ENCODE peak calls at places on chromosomes 16 and 17, in seven cellular contexts. Z, S, C, D, R, M and N are unnamed samples.

GRCh38 chr17:83073389-83074063 is 5.9 kb upstream of the METRNL start:
- DNase-seq in Z (peak; percentile 54), S (no peak), C (no peak), D (peak; percentile 91), R (no peak), M (no peak), N (no peak)

GRCh38 chr17:48198950-48199541 is 91.5 kb downstream of the SNX11 start:
- DNase-seq in Z (no peak), S (no peak), C (no peak), D (no peak), R (no peak), M (no peak), N (peak; percentile 46)

GRCh38 chr17:41308251-41308917 is 725 bp downstream of the KRTAP16-1 start:
- DNase-seq in Z (no peak), S (no peak), C (no peak), D (no peak), R (peak; percentile 40), M (no peak), N (no peak)

GRCh38 chr17:11293480-11293879 is 52.5 kb downstream of the SHISA6 start:
- DNase-seq in Z (no peak), S (peak; percentile 20), C (no peak), D (no peak), R (no peak), M (no peak), N (no peak)

GRCh38 chr16:79463839-79464238 is 136.7 kb downstream of the MAF start:
- DNase-seq in Z (no peak), S (no peak), C (no peak), D (no peak), R (no peak), M (no peak), N (no peak)

GRCh38 chr16:1713933-1714332 is 7.9 kb downstream of the MAPK8IP3 start:
- DNase-seq in Z (no peak), S (no peak), C (no peak), D (no peak), R (peak; percentile 39), M (no peak), N (no peak)

GRCh38 chr17:83173997-83174858 is 94.8 kb downstream of the METRNL start:
- DNase-seq in Z (no peak), S (peak; percentile 36), C (no peak), D (no peak), R (no peak), M (peak; percentile 90), N (peak; percentile 95)

GRCh38 chr16:66927918-66928649 is 2.7 kb upstream of the RRAD start:
- DNase-seq in Z (no peak), S (no peak), C (no peak), D (no peak), R (no peak), M (no peak), N (no peak)

GRCh38 chr16:11085025-11085485 is 140.7 kb downstream of the CLEC16A start:
- DNase-seq in Z (no peak), S (no peak), C (peak; percentile 67), D (no peak), R (no peak), M (no peak), N (no peak)

GRCh38 chr17:8304181-8304910 is 5.7 kb upstream of the ARHGEF15 start:
- DNase-seq in Z (no peak), S (no peak), C (no peak), D (peak; percentile 48), R (no peak), M (peak; percentile 51), N (no peak)

GRCh38 chr16:73298562-73298961 is 250.6 kb upstream of the ZFHX3 start:
- DNase-seq in Z (no peak), S (no peak), C (no peak), D (no peak), R (no peak), M (peak; percentile 9), N (no peak)

GRCh38 chr17:38541281-38541680 is 64.5 kb downstream of the SRCIN1 start:
- DNase-seq in Z (no peak), S (no peak), C (no peak), D (no peak), R (no peak), M (no peak), N (no peak)

GRCh38 chr16:28205974-28206373 is 5.8 kb downstream of the XPO6 start:
- DNase-seq in Z (no peak), S (no peak), C (no peak), D (no peak), R (no peak), M (no peak), N (no peak)

GRCh38 chr17:55237268-55237667 is 27.5 kb upstream of the HLF start:
- DNase-seq in Z (no peak), S (no peak), C (no peak), D (no peak), R (no peak), M (no peak), N (no peak)

GRCh38 chr17:83076930-83077329 is 2.5 kb upstream of the METRNL start:
- DNase-seq in Z (no peak), S (no peak), C (peak; percentile 71), D (no peak), R (no peak), M (no peak), N (no peak)

DNA sequence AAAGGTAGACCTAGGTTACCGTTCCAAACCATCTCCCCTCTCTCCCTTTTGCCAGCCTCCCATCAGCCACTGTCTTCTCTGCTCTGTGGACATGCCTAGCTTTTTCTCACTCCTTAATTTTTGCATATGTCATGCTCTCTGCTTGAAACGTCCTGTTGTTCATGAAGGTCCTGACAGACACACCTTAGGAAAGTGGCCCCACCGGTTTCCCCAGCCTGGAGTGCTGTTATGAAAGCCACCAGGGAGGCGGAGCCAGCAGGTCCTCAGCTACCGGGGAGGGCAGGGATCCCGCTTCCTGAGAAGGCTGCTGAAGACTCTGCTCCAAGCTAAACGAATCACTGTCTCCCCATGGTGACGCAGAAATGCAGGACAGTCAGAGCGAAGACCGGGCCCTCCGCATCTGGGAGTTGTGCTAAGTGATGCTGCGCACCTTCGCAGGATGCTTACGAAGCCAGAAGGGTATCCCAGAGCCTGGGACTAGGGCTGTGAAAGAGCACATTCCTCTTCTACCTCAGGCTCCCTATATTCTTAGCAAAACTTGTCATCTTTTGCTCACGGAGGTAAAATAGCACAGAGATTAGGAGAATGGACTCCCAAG is 2.3 kb upstream of the SLC16A11 start:
- DNase-seq in Z (peak; percentile 71), S (peak; percentile 72), C (no peak), D (no peak), R (no peak), M (peak; percentile 54), N (peak; percentile 91)
- TF ChIP-seq JUND in Z (no peak), S (no peak), C (no peak), D (no peak), R (no peak), M (no peak), N (no peak)

DNA sequence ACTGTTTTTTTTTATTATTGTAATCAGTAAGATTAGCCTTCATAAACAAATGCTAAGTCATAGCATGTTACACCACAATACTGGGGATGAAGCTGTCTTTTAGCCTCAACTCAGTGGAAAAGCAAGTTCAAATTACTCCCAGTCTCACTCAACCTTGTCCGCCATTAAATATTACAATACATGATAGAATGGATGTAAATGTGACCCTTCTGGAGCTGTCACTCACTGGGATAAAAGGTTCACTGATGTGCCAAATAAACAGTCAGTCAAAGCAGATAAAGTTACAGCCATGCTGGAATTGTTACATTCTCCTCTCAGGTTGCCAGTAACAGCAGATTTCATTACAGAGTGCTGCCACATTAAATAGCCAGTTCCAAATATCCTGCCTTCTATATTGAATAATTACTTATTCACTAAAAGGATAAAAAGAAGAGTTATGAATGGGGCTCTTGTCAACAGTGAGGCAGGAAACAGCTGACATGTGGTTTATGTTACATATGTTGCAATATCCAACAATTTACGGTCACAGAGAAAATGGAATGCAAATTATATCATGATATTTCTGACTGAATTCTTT is 53.4 kb downstream of the BRIP1 start:
- DNase-seq in Z (no peak), S (no peak), C (no peak), D (no peak), R (no peak), M (no peak), N (no peak)
- TF ChIP-seq JUND in Z (no peak), S (no peak), C (peak; percentile 47), D (no peak), R (no peak), M (no peak), N (no peak)

DNA sequence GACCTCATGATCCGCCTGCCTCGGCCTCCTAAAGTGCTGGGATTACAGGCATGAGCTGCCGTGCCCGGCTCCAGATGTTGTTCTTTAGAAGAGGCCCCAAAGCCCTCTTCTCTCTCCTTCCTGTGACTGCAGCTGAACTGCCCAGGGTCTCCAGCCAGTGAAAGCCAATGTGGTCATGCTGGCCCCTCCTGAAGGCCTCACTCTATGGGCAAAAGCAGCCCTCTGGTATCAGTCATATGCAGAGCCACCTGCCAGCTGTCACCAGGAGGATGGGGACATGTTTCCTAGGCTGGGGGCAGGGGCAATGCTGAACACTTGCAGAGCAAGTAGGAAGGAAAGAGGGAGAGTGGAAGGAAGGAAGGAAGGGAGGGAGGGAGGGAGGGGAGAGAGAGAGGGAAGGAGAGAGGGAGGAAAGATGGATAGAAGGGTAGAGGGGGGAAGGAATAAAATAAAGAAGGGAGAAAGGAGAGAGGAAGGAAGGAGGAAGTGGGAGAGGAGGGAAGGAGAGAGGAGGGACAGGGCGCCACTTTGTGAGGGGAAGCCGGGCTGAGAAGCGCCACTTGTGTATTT is 36.0 kb downstream of the SOCS3 start:
- DNase-seq in Z (no peak), S (no peak), C (peak; percentile 71), D (no peak), R (no peak), M (no peak), N (no peak)
- TF ChIP-seq JUND in Z (no peak), S (no peak), C (no peak), D (no peak), R (no peak), M (no peak), N (no peak)

GRCh38 chr17:50186661-50187402 is 14.6 kb downstream of the COL1A1 start:
- DNase-seq in Z (no peak), S (no peak), C (no peak), D (no peak), R (no peak), M (no peak), N (no peak)
- TF ChIP-seq JUND in Z (no peak), S (no peak), C (no peak), D (no peak), R (no peak), M (no peak), N (no peak)

GRCh38 chr17:76683011-76683755 is 27.6 kb downstream of the MXRA7 start:
- DNase-seq in Z (no peak), S (peak; percentile 81), C (peak; percentile 58), D (peak; percentile 58), R (no peak), M (no peak), N (no peak)

GRCh38 chr17:76683921-76684745 is 26.6 kb downstream of the MXRA7 start:
- DNase-seq in Z (no peak), S (no peak), C (peak; percentile 46), D (no peak), R (no peak), M (no peak), N (no peak)

GRCh38 chr17:76682306-76682705 is 28.5 kb downstream of the MXRA7 start:
- DNase-seq in Z (no peak), S (no peak), C (no peak), D (peak; percentile 54), R (no peak), M (no peak), N (no peak)

GRCh38 chr17:76679242-76679641 is 31.5 kb downstream of the MXRA7 start:
- DNase-seq in Z (no peak), S (no peak), C (no peak), D (no peak), R (no peak), M (peak; percentile 72), N (no peak)

GRCh38 chr17:76681222-76682137 is 29.3 kb downstream of the MXRA7 start:
- DNase-seq in Z (peak; percentile 56), S (peak; percentile 90), C (peak; percentile 89), D (peak; percentile 87), R (no peak), M (peak; percentile 58), N (peak; percentile 85)
- TF ChIP-seq JUND in Z (no peak), S (no peak), C (no peak), D (no peak), R (no peak), M (no peak), N (no peak)